ENCODE peak calls at places on chromosomes 5 and 9, in six cellular contexts. Z is AG20443; X is Kasumi-1; A is activated T-helper 2 cell treated with anti-CD3 and anti-CD28 coated beads, Interferon-gamma antibody, Interleukin-2, Interleukin-4, amounts not matched to agents 10 μg/mL and 5 μg/mL and 100 μg/mL, durations not matched to agents 14 hours and 24 hours and 36 hours; L is posterior vena cava; B is LNCaP clone FGC. O is an unnamed sample.

GRCh38 chr5:149826574-149826973 is 96.5 kb downstream of the PPARGC1B start:
- DNase-seq in Z (no peak), X (no peak), A (no peak), L (no peak), B (no peak), O (no peak)

GRCh38 chr9:130423272-130423671 is 21.5 kb upstream of the ASS1 start:
- DNase-seq in Z (no peak), X (no peak), A (no peak), L (peak), B (no peak), O (peak)

GRCh38 chr5:1787472-1788047 is 12.1 kb downstream of the MRPL36 start:
- DNase-seq in Z (no peak), X (no peak), A (no peak), L (peak), B (no peak), O (no peak)

GRCh38 chr9:11328326-11328725 is 715.5 kb upstream of the PTPRD start:
- DNase-seq in Z (no peak), X (no peak), A (no peak), L (no peak), B (no peak), O (no peak)

GRCh38 chr9:79447760-79448159 is 124.0 kb upstream of the TLE4 start:
- DNase-seq in Z (no peak), X (no peak), A (no peak), L (no peak), B (no peak), O (no peak)

GRCh38 chr9:35882996-35883395 is 12.8 kb upstream of the OR13J1 start:
- DNase-seq in Z (peak), X (no peak), A (no peak), L (no peak), B (no peak), O (no peak)

GRCh38 chr5:149745944-149746326 is 15.8 kb downstream of the PPARGC1B start:
- DNase-seq in Z (no peak), X (no peak), A (no peak), L (no peak), B (no peak), O (no peak)

GRCh38 chr5:135120951-135121350 is 86.9 kb upstream of the PITX1 start:
- DNase-seq in Z (no peak), X (no peak), A (no peak), L (peak), B (no peak), O (no peak)

GRCh38 chr9:16752615-16753014 is 117.9 kb downstream of the BNC2 start:
- DNase-seq in Z (no peak), X (no peak), A (no peak), L (no peak), B (no peak), O (no peak)

GRCh38 chr9:134591082-134591571 is 50.5 kb upstream of the COL5A1 start:
- DNase-seq in Z (peak), X (no peak), A (no peak), L (no peak), B (no peak), O (peak)

GRCh38 chr5:158590936-158591863 is 508.5 kb downstream of the EBF1 start:
- DNase-seq in Z (peak), X (no peak), A (no peak), L (no peak), B (no peak), O (no peak)

O was measured in pons.